ENCODE peak calls at places on chromosome 18, in five cellular contexts. One of them, this sample, is unnamed.

GRCh38 chr18:56661414-56662101 is 10.4 kb downstream of the WDR7 start:
- DNase-seq in ascending aorta: no peak
- DNase-seq in activated CD8-positive, alpha-beta memory T cell treated with anti-CD3 and anti-CD28 coated beads for 48 hours: no peak
- DNase-seq in stimulated activated CD8-positive, alpha-beta memory T cell treated with anti-CD3 and anti-CD28 coated beads, Interleukin-12 subunit alpha, Interleukin-12 subunit beta, amount 100 ng/mL, for 1 hour: no peak
- DNase-seq in GM06990: no peak
- DNase-seq in this sample: no peak

GRCh38 chr18:79395761-79396404 is at the start of gene NFATC1:
- DNase-seq in ascending aorta: peak; percentile 94
- DNase-seq in activated CD8-positive, alpha-beta memory T cell treated with anti-CD3 and anti-CD28 coated beads for 48 hours: peak; percentile 60
- DNase-seq in stimulated activated CD8-positive, alpha-beta memory T cell treated with anti-CD3 and anti-CD28 coated beads, Interleukin-12 subunit alpha, Interleukin-12 subunit beta, amount 100 ng/mL, for 1 hour: peak; percentile 66
- DNase-seq in GM06990: no peak
- DNase-seq in this sample: peak; percentile 45

GRCh38 chr18:70288851-70289328 is at the start of gene SOCS6:
- DNase-seq in ascending aorta: peak; percentile 76
- DNase-seq in activated CD8-positive, alpha-beta memory T cell treated with anti-CD3 and anti-CD28 coated beads for 48 hours: peak; percentile 21
- DNase-seq in stimulated activated CD8-positive, alpha-beta memory T cell treated with anti-CD3 and anti-CD28 coated beads, Interleukin-12 subunit alpha, Interleukin-12 subunit beta, amount 100 ng/mL, for 1 hour: no peak
- DNase-seq in GM06990: peak; percentile 84
- DNase-seq in this sample: no peak

GRCh38 chr18:48826271-48826670 is 124.5 kb downstream of the SMAD7 start:
- DNase-seq in ascending aorta: peak; percentile 54
- DNase-seq in activated CD8-positive, alpha-beta memory T cell treated with anti-CD3 and anti-CD28 coated beads for 48 hours: no peak
- DNase-seq in stimulated activated CD8-positive, alpha-beta memory T cell treated with anti-CD3 and anti-CD28 coated beads, Interleukin-12 subunit alpha, Interleukin-12 subunit beta, amount 100 ng/mL, for 1 hour: no peak
- DNase-seq in GM06990: no peak
- DNase-seq in this sample: no peak

GRCh38 chr18:49563701-49564100 is 1.8 kb downstream of the LIPG start:
- DNase-seq in ascending aorta: no peak
- DNase-seq in activated CD8-positive, alpha-beta memory T cell treated with anti-CD3 and anti-CD28 coated beads for 48 hours: no peak
- DNase-seq in stimulated activated CD8-positive, alpha-beta memory T cell treated with anti-CD3 and anti-CD28 coated beads, Interleukin-12 subunit alpha, Interleukin-12 subunit beta, amount 100 ng/mL, for 1 hour: no peak
- DNase-seq in GM06990: no peak
- DNase-seq in this sample: no peak

GRCh38 chr18:7872569-7872968 is 305.5 kb downstream of the PTPRM start:
- DNase-seq in ascending aorta: no peak
- DNase-seq in activated CD8-positive, alpha-beta memory T cell treated with anti-CD3 and anti-CD28 coated beads for 48 hours: no peak
- DNase-seq in stimulated activated CD8-positive, alpha-beta memory T cell treated with anti-CD3 and anti-CD28 coated beads, Interleukin-12 subunit alpha, Interleukin-12 subunit beta, amount 100 ng/mL, for 1 hour: no peak
- DNase-seq in GM06990: no peak
- DNase-seq in this sample: peak; percentile 5

GRCh38 chr18:38470421-38470820 is 904.8 kb upstream of the CELF4 start:
- DNase-seq in ascending aorta: no peak
- DNase-seq in activated CD8-positive, alpha-beta memory T cell treated with anti-CD3 and anti-CD28 coated beads for 48 hours: no peak
- DNase-seq in stimulated activated CD8-positive, alpha-beta memory T cell treated with anti-CD3 and anti-CD28 coated beads, Interleukin-12 subunit alpha, Interleukin-12 subunit beta, amount 100 ng/mL, for 1 hour: no peak
- DNase-seq in GM06990: no peak
- DNase-seq in this sample: no peak

GRCh38 chr18:74092922-74093321 is 54.7 kb downstream of the FBXO15 start:
- DNase-seq in ascending aorta: no peak
- DNase-seq in activated CD8-positive, alpha-beta memory T cell treated with anti-CD3 and anti-CD28 coated beads for 48 hours: no peak
- DNase-seq in stimulated activated CD8-positive, alpha-beta memory T cell treated with anti-CD3 and anti-CD28 coated beads, Interleukin-12 subunit alpha, Interleukin-12 subunit beta, amount 100 ng/mL, for 1 hour: no peak
- DNase-seq in GM06990: no peak
- DNase-seq in this sample: no peak

GRCh38 chr18:70985948-70986347 is 697.1 kb downstream of the SOCS6 start:
- DNase-seq in ascending aorta: no peak
- DNase-seq in activated CD8-positive, alpha-beta memory T cell treated with anti-CD3 and anti-CD28 coated beads for 48 hours: no peak
- DNase-seq in stimulated activated CD8-positive, alpha-beta memory T cell treated with anti-CD3 and anti-CD28 coated beads, Interleukin-12 subunit alpha, Interleukin-12 subunit beta, amount 100 ng/mL, for 1 hour: no peak
- DNase-seq in GM06990: no peak
- DNase-seq in this sample: no peak

GRCh38 chr18:10006261-10006903 is 92.6 kb downstream of the VAPA start:
- DNase-seq in ascending aorta: no peak
- DNase-seq in activated CD8-positive, alpha-beta memory T cell treated with anti-CD3 and anti-CD28 coated beads for 48 hours: no peak
- DNase-seq in stimulated activated CD8-positive, alpha-beta memory T cell treated with anti-CD3 and anti-CD28 coated beads, Interleukin-12 subunit alpha, Interleukin-12 subunit beta, amount 100 ng/mL, for 1 hour: no peak
- DNase-seq in GM06990: no peak
- DNase-seq in this sample: no peak

GRCh38 chr18:23614891-23615290 is 28.6 kb upstream of the NPC1 start:
- DNase-seq in ascending aorta: no peak
- DNase-seq in activated CD8-positive, alpha-beta memory T cell treated with anti-CD3 and anti-CD28 coated beads for 48 hours: no peak
- DNase-seq in stimulated activated CD8-positive, alpha-beta memory T cell treated with anti-CD3 and anti-CD28 coated beads, Interleukin-12 subunit alpha, Interleukin-12 subunit beta, amount 100 ng/mL, for 1 hour: no peak
- DNase-seq in GM06990: no peak
- DNase-seq in this sample: no peak

GRCh38 chr18:388198-388597 is 112.3 kb downstream of the COLEC12 start:
- DNase-seq in ascending aorta: no peak
- DNase-seq in activated CD8-positive, alpha-beta memory T cell treated with anti-CD3 and anti-CD28 coated beads for 48 hours: no peak
- DNase-seq in stimulated activated CD8-positive, alpha-beta memory T cell treated with anti-CD3 and anti-CD28 coated beads, Interleukin-12 subunit alpha, Interleukin-12 subunit beta, amount 100 ng/mL, for 1 hour: no peak
- DNase-seq in GM06990: no peak
- DNase-seq in this sample: no peak

This sample was measured in H54.